ENCODE peak calls at places on chromosomes 5 and 9, in six cellular contexts. C, X, S, R, Y and B are unnamed samples.

GRCh38 chr5:15105799-15106393 is 234.3 kb upstream of the ANKH start:
- DNase-seq in C (no peak), X (peak; percentile 5), S (peak; percentile 67), R (no peak), Y (peak; percentile 76), B (peak; percentile 38)

GRCh38 chr5:76927961-76928360 is 24.9 kb upstream of the CRHBP start:
- DNase-seq in C (no peak), X (no peak), S (no peak), R (no peak), Y (no peak), B (no peak)

GRCh38 chr9:84703793-84704192 is 34.3 kb downstream of the NTRK2 start:
- DNase-seq in C (no peak), X (no peak), S (no peak), R (no peak), Y (no peak), B (no peak)

GRCh38 chr5:110590187-110590586 is 136.3 kb downstream of the TMEM232 start:
- DNase-seq in C (no peak), X (peak; percentile 1), S (no peak), R (no peak), Y (peak; percentile 36), B (no peak)

GRCh38 chr5:156438076-156438475 is 111.1 kb downstream of the SGCD start:
- DNase-seq in C (no peak), X (no peak), S (no peak), R (no peak), Y (no peak), B (no peak)

GRCh38 chr5:154059583-154059982 is 20.8 kb downstream of the MFAP3 start:
- DNase-seq in C (no peak), X (no peak), S (no peak), R (no peak), Y (no peak), B (no peak)

GRCh38 chr5:138149530-138149929 is 10.3 kb upstream of the NME5 start:
- DNase-seq in C (no peak), X (no peak), S (no peak), R (no peak), Y (peak; percentile 39), B (peak; percentile 69)

GRCh38 chr5:41636605-41637004 is 126.2 kb upstream of the PLCXD3 start:
- DNase-seq in C (no peak), X (peak; percentile 5), S (peak; percentile 7), R (no peak), Y (peak; percentile 43), B (no peak)

GRCh38 chr5:132182366-132183040 is 45.1 kb downstream of the P4HA2 start:
- DNase-seq in C (no peak), X (no peak), S (no peak), R (no peak), Y (peak; percentile 35), B (peak; percentile 43)

GRCh38 chr5:62183727-62184126 is 122.3 kb upstream of the KIF2A start:
- DNase-seq in C (no peak), X (no peak), S (no peak), R (no peak), Y (no peak), B (no peak)

GRCh38 chr5:173592050-173592669 is 24.3 kb downstream of the BOD1 start:
- DNase-seq in C (no peak), X (no peak), S (no peak), R (no peak), Y (no peak), B (no peak)